ENCODE peak calls at places on chromosomes 5 and 9, in four cellular contexts. C is sigmoid colon, T is aorta, O is IMR-90. R is an unnamed sample.

GRCh38 chr5:38556115-38556598 is 289 bp downstream of the LIFR start:
- DNase-seq in C (no peak), O (no peak), T (no peak), R (no peak)

GRCh38 chr5:149425729-149426128 is 46.6 kb upstream of the IL17B start:
- DNase-seq in O (no peak), T (no peak), C (no peak), R (no peak)

GRCh38 chr5:157689942-157690689 is 18.8 kb downstream of the C5orf52 start:
- DNase-seq in C (no peak), T (peak; percentile 48), O (no peak), R (no peak)

GRCh38 chr5:10111575-10111974 is 138.1 kb downstream of the ATPSCKMT start:
- DNase-seq in T (no peak), O (peak; percentile 54), C (no peak), R (peak; percentile 40)

GRCh38 chr9:7976856-7977255 is 177.3 kb upstream of the DMAC1 start:
- DNase-seq in C (no peak), T (no peak), O (no peak), R (no peak)

GRCh38 chr5:141172381-141173204 is at the start of gene PCDHB7:
- DNase-seq in O (peak; percentile 26), C (no peak), T (peak; percentile 44), R (peak; percentile 29)

GRCh38 chr9:115957571-115957970 is 196.0 kb upstream of the PAPPA start:
- DNase-seq in O (peak; percentile 80), T (no peak), C (no peak), R (no peak)

GRCh38 chr5:27590503-27590902 is 552.1 kb upstream of the CDH9 start:
- DNase-seq in C (no peak), O (no peak), T (no peak), R (no peak)

GRCh38 chr5:124079062-124079461 is 567.1 kb downstream of the CSNK1G3 start:
- DNase-seq in T (no peak), O (no peak), C (no peak), R (no peak)

GRCh38 chr9:92486371-92486770 is 4.1 kb upstream of the ASPN start:
- DNase-seq in T (no peak), C (no peak), O (no peak), R (no peak)

GRCh38 chr5:103174147-103174546 is 54.0 kb downstream of the PPIP5K2 start:
- DNase-seq in C (no peak), T (no peak), O (no peak), R (no peak)

GRCh38 chr5:72523960-72524582 is 16.9 kb upstream of the ZNF366 start:
- DNase-seq in C (no peak), O (peak; percentile 88), T (no peak), R (peak; percentile 62)

GRCh38 chr5:139639619-139640431 is 8.3 kb upstream of the CXXC5 start:
- DNase-seq in C (peak; percentile 76), O (peak; percentile 53), T (peak; percentile 35), R (no peak)

GRCh38 chr5:79771387-79771786 is 81.8 kb downstream of the CMYA5 start:
- DNase-seq in C (no peak), O (peak; percentile 29), T (no peak), R (no peak)

GRCh38 chr5:135079760-135080159 is 45.7 kb upstream of the PITX1 start:
- DNase-seq in O (no peak), T (no peak), C (no peak), R (no peak)

GRCh38 chr5:139110526-139111168 is 87.5 kb downstream of the SIL1 start:
- DNase-seq in T (no peak), C (no peak), O (no peak), R (no peak)

GRCh38 chr5:159825551-159826051 is 90.7 kb upstream of the ADRA1B start:
- DNase-seq in O (no peak), T (no peak), C (no peak), R (no peak)

GRCh38 chr9:36166150-36166927 is 2.8 kb upstream of the CCIN start:
- DNase-seq in O (peak; percentile 81), C (peak; percentile 93), T (peak; percentile 89), R (peak; percentile 35)

GRCh38 chr5:148989567-148989966 is 73.3 kb downstream of the SH3TC2 start:
- DNase-seq in O (peak; percentile 24), T (no peak), C (no peak), R (no peak)

GRCh38 chr5:50888754-50889153 is 222.3 kb downstream of the PARP8 start:
- DNase-seq in T (no peak), C (no peak), O (no peak), R (no peak)

GRCh38 chr5:1524799-1525623 is 1.3 kb upstream of the LPCAT1 start:
- DNase-seq in O (no peak), C (peak; percentile 64), T (peak; percentile 48), R (no peak)

GRCh38 chr5:98763001-98763630 is 10.3 kb upstream of the RGMB start:
- DNase-seq in C (no peak), O (peak; percentile 93), T (no peak), R (no peak)

GRCh38 chr5:151647320-151647861 is 39.3 kb downstream of the SPARC start:
- DNase-seq in C (no peak), T (no peak), O (no peak), R (no peak)

GRCh38 chr9:136784249-136784996 is 6.7 kb upstream of the TMEM141 start:
- DNase-seq in T (no peak), O (no peak), C (no peak), R (no peak)

GRCh38 chr5:14178671-14179211 is 35.6 kb downstream of the TRIO start:
- DNase-seq in O (peak; percentile 95), C (no peak), T (no peak), R (no peak)

GRCh38 chr5:124996023-124996763 is 249.8 kb upstream of the ZNF608 start:
- DNase-seq in T (no peak), O (peak; percentile 47), C (no peak), R (no peak)

GRCh38 chr5:130549884-130550552 is 615.0 kb downstream of the HINT1 start:
- DNase-seq in T (peak; percentile 60), C (no peak), O (no peak), R (no peak)

GRCh38 chr9:122360891-122361290 is 9.9 kb upstream of the PTGS1 start:
- DNase-seq in C (no peak), O (peak; percentile 70), T (no peak), R (no peak)

GRCh38 chr5:129541648-129542251 is 81.7 kb downstream of the ADAMTS19 start:
- DNase-seq in O (peak; percentile 9), T (no peak), C (no peak), R (peak; percentile 47)

GRCh38 chr5:56419667-56420066 is 186.5 kb upstream of the ANKRD55 start:
- DNase-seq in T (no peak), C (no peak), O (no peak), R (no peak)

GRCh38 chr9:129550199-129550839 is 70.6 kb downstream of the C9orf50 start:
- DNase-seq in C (peak; percentile 93), T (peak; percentile 91), O (peak; percentile 70), R (no peak)

GRCh38 chr5:66666778-66667177 is 70.6 kb downstream of the MAST4 start:
- DNase-seq in T (no peak), O (no peak), C (no peak), R (no peak)

GRCh38 chr5:159982421-159983173 is 26.3 kb upstream of the TTC1 start:
- DNase-seq in O (no peak), T (no peak), C (no peak), R (no peak)

GRCh38 chr5:113253037-113253436 is 181.8 kb downstream of the TSSK1B start:
- DNase-seq in T (no peak), O (no peak), C (no peak), R (no peak)

GRCh38 chr5:178436326-178436940 is 153.8 kb downstream of the COL23A1 start:
- DNase-seq in C (peak; percentile 27), O (no peak), T (peak; percentile 14), R (no peak)

GRCh38 chr5:94469889-94470288 is 148.5 kb downstream of the KIAA0825 start:
- DNase-seq in T (no peak), O (peak; percentile 82), C (no peak), R (no peak)

GRCh38 chr9:34456746-34457145 is 1.6 kb downstream of the FAM219A start:
- DNase-seq in T (no peak), C (no peak), O (no peak), R (no peak)
- H3K4me3 ChIP-seq in T (no peak overlapping the region), C (peak overlapping the region; percentile 96), O (peak overlapping the region; percentile 70), R (no peak overlapping the region)

DNA sequence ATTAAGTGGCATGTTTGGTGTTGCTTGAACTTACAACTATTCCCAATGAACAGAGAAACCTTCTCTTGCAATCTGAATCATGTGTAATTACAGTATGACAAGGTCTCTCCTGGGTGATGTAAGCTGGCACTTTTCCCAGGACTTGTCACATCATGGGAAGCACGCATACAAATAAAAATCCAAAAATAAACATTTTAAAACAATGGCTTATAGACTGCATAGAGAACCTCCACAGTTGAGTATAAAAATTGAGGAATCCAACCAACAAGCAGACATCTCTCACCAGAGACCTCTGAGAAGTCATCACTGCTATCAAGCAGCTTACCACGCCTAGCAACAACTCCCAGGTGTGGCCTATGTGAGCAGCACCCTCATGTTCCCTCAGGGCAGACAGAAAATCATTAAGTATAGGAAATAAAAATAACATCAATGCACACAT is 3.9 kb downstream of the MLLT3 start:
- DNase-seq in T (no peak), O (peak; percentile 77), C (no peak), R (no peak)
- H3K4me3 ChIP-seq in T (no peak overlapping the region), O (no peak overlapping the region), C (no peak overlapping the region), R (no peak overlapping the region)

GRCh38 chr9:14029811-14030210 is 284.1 kb downstream of the NFIB start:
- DNase-seq in T (no peak), C (no peak), O (no peak), R (no peak)

GRCh38 chr9:14031761-14032279 is 282.1 kb downstream of the NFIB start:
- DNase-seq in T (no peak), C (no peak), O (no peak), R (no peak)

GRCh38 chr9:14033067-14033466 is 280.9 kb downstream of the NFIB start:
- DNase-seq in C (no peak), O (no peak), T (no peak), R (no peak)

GRCh38 chr9:14031015-14031414 is 282.9 kb downstream of the NFIB start:
- DNase-seq in O (peak; percentile 18), T (peak; percentile 47), C (peak; percentile 68), R (no peak)

DNA sequence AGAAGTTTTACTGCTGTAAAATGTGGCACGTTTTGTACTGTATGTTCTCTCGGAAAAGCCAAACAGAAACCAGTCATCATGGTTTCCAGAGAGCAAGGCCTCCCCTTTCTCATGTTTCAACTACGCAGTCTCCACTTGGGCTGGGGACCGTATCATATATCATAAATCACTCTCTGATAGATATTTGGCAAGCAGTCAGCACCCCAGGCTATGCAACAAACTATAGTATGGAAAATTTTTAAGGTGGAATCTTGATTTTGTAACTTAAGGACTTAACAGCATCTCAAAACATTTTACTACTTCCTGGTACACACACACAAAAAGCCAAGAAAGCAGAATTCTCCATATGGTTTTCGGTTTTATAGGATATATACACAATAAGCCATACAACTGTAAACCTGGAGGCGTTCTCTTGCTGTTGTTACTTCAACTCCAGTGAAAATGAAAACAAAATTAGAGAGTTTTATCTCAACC is 283.6 kb downstream of the NFIB start:
- DNase-seq in O (peak; percentile 66), T (no peak), C (no peak), R (no peak)
- H3K4me3 ChIP-seq in O (peak overlapping the region; percentile 30), T (peak overlapping the region; percentile 64), C (peak overlapping the region; percentile 30), R (no peak overlapping the region)

GRCh38 chr9:2039294-2040180 is 24.4 kb downstream of the SMARCA2 start:
- DNase-seq in O (no peak), C (peak; percentile 64), T (peak; percentile 33), R (no peak)
- H3K4me3 ChIP-seq in O (no peak overlapping the region), C (no peak overlapping the region), T (no peak overlapping the region), R (no peak overlapping the region)